ENCODE peak calls at places on chromosomes 5 and 9, in six cellular contexts. N is transverse colon, S is psoas muscle, U is IMR-90, I is AG04449, Y is AG04450. A is an unnamed sample.

GRCh38 chr5:97629281-97629680 is 446.2 kb upstream of the RIOK2 start:
- DNase-seq in Y (peak), N (no peak), S (peak), U (peak), I (peak), A (peak)

GRCh38 chr5:121780406-121780805 is 71.3 kb upstream of the FTMT start:
- DNase-seq in S (no peak), N (no peak), I (no peak), U (no peak), Y (no peak), A (no peak)

GRCh38 chr5:35924122-35924949 is 14.1 kb downstream of the CAPSL start:
- DNase-seq in I (peak), N (no peak), Y (no peak), U (peak), S (no peak), A (peak)

GRCh38 chr9:114285166-114285867 is 37.6 kb upstream of the ORM1 start:
- DNase-seq in S (peak), Y (peak), N (no peak), U (peak), I (peak), A (peak)

GRCh38 chr5:142484821-142485387 is 160.1 kb upstream of the SPRY4 start:
- DNase-seq in Y (no peak), I (no peak), N (no peak), S (no peak), U (peak), A (no peak)

GRCh38 chr9:136681945-136682699 is 5.1 kb downstream of the AGPAT2 start:
- DNase-seq in S (no peak), Y (no peak), U (no peak), N (no peak), I (no peak), A (no peak)

GRCh38 chr5:158812381-158812780 is 287.3 kb downstream of the EBF1 start:
- DNase-seq in S (peak), N (peak), Y (no peak), U (no peak), I (no peak), A (no peak)

GRCh38 chr5:134604908-134605307 is 27.7 kb downstream of the SAR1B start:
- DNase-seq in N (no peak), I (no peak), U (no peak), S (no peak), Y (no peak), A (no peak)

GRCh38 chr9:28598396-28598795 is 1025.1 kb upstream of the C9orf72 start:
- DNase-seq in N (no peak), Y (no peak), U (no peak), I (no peak), S (no peak), A (no peak)

GRCh38 chr9:123338710-123339665 is 17.0 kb upstream of the CRB2 start:
- DNase-seq in U (no peak), Y (no peak), S (no peak), I (no peak), N (peak), A (peak)

GRCh38 chr5:79070002-79070567 is 518 bp downstream of the BHMT2 start:
- DNase-seq in I (no peak), Y (no peak), S (peak), U (peak), N (no peak), A (peak)

GRCh38 chr5:71651554-71651953 is 64.4 kb downstream of the MCCC2 start:
- DNase-seq in Y (no peak), S (no peak), U (no peak), I (no peak), N (no peak), A (no peak)

GRCh38 chr9:4048441-4048840 is 251.4 kb downstream of the GLIS3 start:
- DNase-seq in I (no peak), N (no peak), S (no peak), Y (peak), U (peak), A (peak)

GRCh38 chr5:81422671-81423070 is 28.7 kb upstream of the ACOT12 start:
- DNase-seq in S (no peak), N (no peak), U (peak), I (peak), Y (peak), A (peak)

GRCh38 chr5:58455066-58455465 is 4.8 kb downstream of the PLK2 start:
- DNase-seq in U (peak), S (no peak), Y (no peak), I (no peak), N (no peak), A (no peak)

GRCh38 chr9:71844808-71845207 is 66.2 kb downstream of the ABHD17B start:
- DNase-seq in U (no peak), I (no peak), N (no peak), Y (no peak), S (no peak), A (no peak)

GRCh38 chr9:117184173-117184572 is 230.7 kb downstream of the ASTN2 start:
- DNase-seq in Y (no peak), I (no peak), U (no peak), S (no peak), N (no peak), A (no peak)

GRCh38 chr5:147427784-147428401 is 82.0 kb downstream of the DPYSL3 start:
- DNase-seq in U (peak), S (no peak), N (no peak), Y (no peak), I (no peak), A (peak)

GRCh38 chr9:129628709-129629108 is 2.7 kb downstream of the NTMT1 start:
- DNase-seq in N (no peak), U (no peak), I (no peak), S (no peak), Y (no peak), A (no peak)

GRCh38 chr5:179793470-179794139 is at the start of gene LTC4S:
- DNase-seq in Y (no peak), U (peak), I (no peak), S (peak), N (peak), A (peak)

GRCh38 chr5:43065384-43066230 is 25.5 kb upstream of the ANXA2R start:
- DNase-seq in N (peak), S (peak), U (peak), I (no peak), Y (no peak), A (peak)

GRCh38 chr5:150778103-150778516 is 447 bp upstream of the SMIM3 start:
- DNase-seq in I (no peak), U (peak), N (no peak), S (no peak), Y (no peak), A (no peak)

GRCh38 chr9:107425110-107426025 is 64.2 kb downstream of the KLF4 start:
- DNase-seq in U (peak), Y (no peak), N (peak), S (peak), I (no peak), A (peak)

GRCh38 chr9:135501261-135502167 is 1.0 kb downstream of the MRPS2 start:
- DNase-seq in S (no peak), Y (no peak), U (no peak), N (peak), I (no peak), A (no peak)

GRCh38 chr5:14386882-14387575 is 194.6 kb upstream of the OTULINL start:
- DNase-seq in Y (no peak), U (peak), S (no peak), N (no peak), I (no peak), A (no peak)

GRCh38 chr9:113274474-113275146 is 762 bp downstream of the CDC26 start:
- DNase-seq in U (peak), S (no peak), I (no peak), Y (no peak), N (no peak), A (peak)

GRCh38 chr9:124511891-124512805 is 4.9 kb upstream of the NR5A1 start:
- DNase-seq in S (no peak), I (no peak), Y (no peak), N (no peak), U (no peak), A (peak)

GRCh38 chr9:116212986-116213672 is 59.5 kb downstream of the PAPPA start:
- DNase-seq in Y (no peak), I (no peak), U (no peak), S (no peak), N (no peak), A (no peak)

GRCh38 chr9:20364954-20365353 is 257.3 kb downstream of the MLLT3 start:
- DNase-seq in I (no peak), N (no peak), S (no peak), Y (no peak), U (no peak), A (no peak)

GRCh38 chr5:92678576-92679105 is 902.4 kb downstream of the NR2F1-AS1 start:
- DNase-seq in I (no peak), S (no peak), U (no peak), Y (no peak), N (no peak), A (peak)

GRCh38 chr5:174503461-174504265 is 220.7 kb upstream of the MSX2 start:
- DNase-seq in U (peak), Y (peak), I (peak), N (peak), S (no peak), A (peak)

GRCh38 chr5:1247811-1248210 is 22.6 kb downstream of the SLC6A18 start:
- DNase-seq in I (no peak), Y (no peak), S (no peak), U (no peak), N (no peak), A (no peak)

GRCh38 chr5:32909207-32909606 is 198.1 kb downstream of the NPR3 start:
- DNase-seq in I (peak), U (peak), Y (peak), N (no peak), S (no peak), A (peak)

DNA sequence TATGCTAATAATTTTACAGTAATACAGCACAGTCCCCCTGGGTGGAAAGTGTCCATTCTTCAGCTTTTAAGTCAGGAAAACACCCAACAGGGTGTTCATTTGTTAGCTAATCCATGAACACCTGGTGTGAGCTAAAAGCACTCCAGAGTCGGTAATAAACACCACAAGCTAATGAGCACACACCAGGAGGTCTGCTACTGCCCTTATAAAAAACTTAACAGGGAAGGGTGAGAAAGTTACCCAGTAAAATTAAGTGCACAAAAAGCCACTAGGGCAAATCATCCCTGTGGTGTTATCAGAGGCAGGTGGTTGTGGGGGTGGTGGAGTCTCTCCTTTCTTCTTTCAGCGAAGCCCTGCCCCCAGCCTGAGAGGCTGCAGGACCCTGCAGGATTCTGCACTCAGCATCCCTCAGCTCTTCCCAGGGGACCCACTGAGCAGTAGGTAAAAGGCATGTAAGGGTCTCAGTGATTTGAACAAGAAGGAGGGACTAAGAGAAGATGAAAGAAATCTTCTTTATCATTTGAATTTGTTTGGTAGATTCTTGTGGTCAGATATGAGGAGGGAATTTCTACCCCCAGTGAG is 14.4 kb downstream of the GDNF start:
- DNase-seq in U (no peak), Y (no peak), I (no peak), N (no peak), S (no peak), A (no peak)
- H3K4me3 ChIP-seq in U (no peak), Y (no peak), I (no peak), N (no peak), S (no peak), A (no peak)

GRCh38 chr5:3309538-3309937 is 286.1 kb upstream of the IRX1 start:
- DNase-seq in N (no peak), U (no peak), S (no peak), I (no peak), Y (no peak), A (no peak)

GRCh38 chr5:3311443-3311842 is 284.2 kb upstream of the IRX1 start:
- DNase-seq in S (no peak), U (no peak), Y (no peak), I (no peak), N (no peak), A (no peak)

GRCh38 chr5:3310551-3311340 is 284.9 kb upstream of the IRX1 start:
- DNase-seq in U (no peak), Y (no peak), I (peak), N (no peak), S (no peak), A (no peak)

GRCh38 chr5:3305432-3305831 is 290.2 kb upstream of the IRX1 start:
- DNase-seq in I (no peak), N (no peak), U (no peak), S (no peak), Y (no peak), A (no peak)

GRCh38 chr5:3307982-3308621 is 287.5 kb upstream of the IRX1 start:
- DNase-seq in U (no peak), S (no peak), Y (no peak), N (no peak), I (no peak), A (no peak)
- TF ChIP-seq CTCF in U (no peak), S (no peak), Y (no peak), N (no peak), I (no peak), A (no peak)

GRCh38 chr9:77945798-77946197 is 85.8 kb downstream of the GNAQ start:
- DNase-seq in U (peak), N (no peak), Y (no peak), S (no peak), I (peak), A (peak)
- H3K4me3 ChIP-seq in U (no peak), N (no peak), Y (no peak), S (no peak), I (no peak), A (no peak)

GRCh38 chr5:90707698-90708097 is 149.1 kb downstream of the ADGRV1 start:
- DNase-seq in Y (no peak), I (no peak), S (no peak), U (no peak), N (no peak), A (no peak)

GRCh38 chr5:90709323-90710148 is 150.9 kb downstream of the ADGRV1 start:
- DNase-seq in S (no peak), U (peak), N (peak), Y (no peak), I (no peak), A (peak)
- TF ChIP-seq CTCF in S (peak), U (peak), N (peak), Y (peak), I (peak), A (peak)

DNA sequence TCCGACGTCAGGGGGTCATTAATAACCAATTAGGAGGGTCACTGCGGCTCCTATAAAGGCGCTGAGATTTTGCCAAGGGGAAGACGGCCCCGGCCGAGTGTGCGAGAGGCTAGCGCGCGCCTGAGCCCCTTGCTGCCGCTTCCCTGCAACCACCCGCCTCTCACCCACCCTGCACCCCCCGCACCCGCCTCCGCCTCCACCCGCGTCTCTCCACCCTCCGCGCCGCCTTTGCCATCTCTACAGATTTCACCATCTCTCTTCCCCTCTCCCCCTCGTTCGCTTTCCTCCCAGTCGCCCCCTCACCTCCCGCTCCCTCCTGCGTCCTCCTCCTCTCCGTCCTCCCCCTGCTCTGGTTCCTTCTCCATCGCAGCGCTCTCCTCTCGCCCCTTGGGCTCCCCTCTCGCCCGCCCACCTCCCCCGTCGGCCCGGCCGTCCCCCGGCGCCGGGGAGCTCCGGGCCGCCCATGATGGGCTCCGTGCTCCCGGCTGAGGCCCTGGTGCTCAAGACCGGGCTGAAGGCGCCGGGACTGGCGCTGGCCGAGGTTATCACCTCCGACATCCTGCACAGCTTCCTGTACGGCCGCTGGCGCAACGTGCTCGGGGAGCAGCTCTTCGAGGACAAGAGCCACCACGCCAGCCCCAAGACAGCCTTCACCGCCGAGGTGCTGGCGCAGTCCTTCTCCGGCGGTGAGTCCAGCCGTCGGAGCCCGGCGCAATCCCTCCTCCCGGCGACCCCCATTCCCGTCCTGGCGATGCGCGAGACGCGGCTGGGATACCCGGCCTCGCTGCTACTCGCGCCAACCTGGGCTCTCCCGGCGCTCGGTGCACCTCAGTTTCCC is at the start of gene PRDM12:
- DNase-seq in I (no peak), U (no peak), N (no peak), Y (no peak), S (no peak), A (no peak)
- H3K4me3 ChIP-seq in I (no peak), U (no peak), N (peak), Y (no peak), S (peak), A (no peak)

GRCh38 chr9:25603106-25603505 is 75.1 kb downstream of the TUSC1 start:
- DNase-seq in I (no peak), S (no peak), N (no peak), U (no peak), Y (no peak), A (no peak)
- TF ChIP-seq CTCF in I (no peak), S (no peak), N (no peak), U (no peak), Y (no peak), A (no peak)

A was measured in fibroblast of villous mesenchyme.